ENCODE peak calls at places on chromosome 16, in four cellular contexts. G is tibial nerve, X is mucosa of descending colon, T is choroid plexus epithelial cell. A is an unnamed sample.

GRCh38 chr16:29943846-29944669 is 17.8 kb upstream of the TMEM219 start:
- DNase-seq in G (no peak), X (peak), T (peak), A (peak)

GRCh38 chr16:47204736-47205499 is 61.2 kb upstream of the NETO2 start:
- DNase-seq in G (no peak), X (no peak), T (peak), A (no peak)

GRCh38 chr16:48054881-48055601 is 100.8 kb downstream of the ABCC12 start:
- DNase-seq in G (peak), X (peak), T (peak), A (peak)

GRCh38 chr16:81237282-81237681 is 1.2 kb upstream of the BCO1 start:
- DNase-seq in G (no peak), X (peak), T (peak), A (no peak)

GRCh38 chr16:65071371-65072311 is 50.2 kb downstream of the CDH11 start:
- DNase-seq in G (peak), X (no peak), T (peak), A (peak)

GRCh38 chr16:8935989-8936388 is 27.7 kb downstream of the USP7 start:
- DNase-seq in G (no peak), X (peak), T (peak), A (no peak)

GRCh38 chr16:88504489-88505404 is 51.7 kb downstream of the ZFPM1 start:
- DNase-seq in G (no peak), X (peak), T (no peak), A (no peak)

GRCh38 chr16:64121473-64121872 is 1000.4 kb downstream of the CDH11 start:
- DNase-seq in G (no peak), X (no peak), T (peak), A (peak)

GRCh38 chr16:83068686-83069085 is 441.9 kb downstream of the CDH13 start:
- DNase-seq in G (no peak), X (no peak), T (peak), A (peak)
- TF ChIP-seq CTCF in G (no peak), X (no peak), T (peak), A (peak)

GRCh38 chr16:4689091-4689671 is 4.2 kb upstream of the NUDT16L1 start:
- DNase-seq in G (no peak), X (no peak), T (no peak), A (no peak)
- H3K4me3 ChIP-seq in G (no peak), X (no peak), T (no peak), A (no peak)

GRCh38 chr16:77894054-77894632 is 105.8 kb downstream of the VAT1L start:
- DNase-seq in G (no peak), X (no peak), T (no peak), A (no peak)
- TF ChIP-seq CTCF in G (no peak), X (no peak), T (no peak), A (no peak)

GRCh38 chr16:85173077-85173980 is 61.1 kb upstream of the CIBAR2 start:
- DNase-seq in G (no peak), X (no peak), T (peak), A (peak)

GRCh38 chr16:85171004-85171808 is 58.9 kb upstream of the CIBAR2 start:
- DNase-seq in G (no peak), X (no peak), T (no peak), A (no peak)

GRCh38 chr16:85170066-85171003 is 58.1 kb upstream of the CIBAR2 start:
- DNase-seq in G (no peak), X (no peak), T (no peak), A (no peak)

GRCh38 chr16:85172465-85173071 is 60.3 kb upstream of the CIBAR2 start:
- DNase-seq in G (no peak), X (peak), T (no peak), A (peak)

DNA sequence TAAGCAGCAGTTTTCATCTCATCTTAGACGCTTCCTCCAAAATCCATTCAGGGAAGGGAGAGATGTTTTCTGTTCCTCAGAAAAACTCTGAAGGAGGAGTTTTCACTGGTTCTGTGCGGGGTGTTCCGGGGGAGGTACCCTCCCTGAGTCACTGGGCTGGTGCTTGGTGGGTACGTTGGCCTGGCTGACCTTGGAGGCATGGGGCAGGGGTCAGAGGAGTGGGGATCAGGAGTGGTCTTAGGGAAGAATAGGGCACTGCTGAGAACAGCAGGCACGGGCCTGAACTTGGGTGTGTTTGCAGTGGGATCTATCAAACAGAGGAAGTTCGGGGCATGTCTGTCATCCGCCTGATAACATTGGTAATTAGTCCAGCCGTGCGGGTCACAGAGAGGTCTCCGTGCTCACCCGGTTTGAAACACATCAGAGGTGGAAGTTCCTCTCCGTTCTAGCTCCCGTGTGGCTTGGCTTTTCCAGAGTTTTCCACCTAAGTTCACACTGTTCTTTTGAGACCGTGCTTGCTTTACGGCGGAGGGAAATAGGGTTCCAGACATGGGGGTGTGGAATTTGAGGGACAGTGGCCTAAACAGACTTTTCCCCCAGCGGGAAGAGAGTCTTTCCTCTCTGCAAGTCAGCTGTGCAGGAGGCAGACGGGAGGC is 59.7 kb upstream of the CIBAR2 start:
- DNase-seq in G (no peak), X (no peak), T (no peak), A (no peak)
- H3K4me3 ChIP-seq in G (no peak), X (no peak), T (peak), A (peak)

GRCh38 chr16:19011169-19011731 is 27.5 kb downstream of the TMC7 start:
- DNase-seq in G (no peak), X (no peak), T (no peak), A (no peak)
- TF ChIP-seq CTCF in G (no peak), X (no peak), T (no peak), A (no peak)

GRCh38 chr16:50202926-50203624 is 50.0 kb downstream of the TENT4B start:
- DNase-seq in G (peak), X (peak), T (peak), A (peak)
- H3K4me3 ChIP-seq in G (no peak), X (no peak), T (no peak), A (peak)

A was measured in fibroblast of villous mesenchyme.